ENCODE peak calls at places on chromosome 14, in four cellular contexts. M, X, C and U are unnamed samples.

GRCh38 chr14:22570132-22570949 is 18.7 kb downstream of the DAD1 start:
- DNase-seq in C (peak; percentile 89), X (peak; percentile 98), M (peak; percentile 78), U (peak; percentile 99)

GRCh38 chr14:55265197-55265596 is 6.0 kb upstream of the FBXO34 start:
- DNase-seq in M (no peak), X (peak; percentile 24), C (peak; percentile 12), U (no peak)

GRCh38 chr14:92513204-92513965 is at the start of gene RIN3:
- DNase-seq in X (peak; percentile 38), C (no peak), M (peak; percentile 46), U (no peak)

GRCh38 chr14:70871863-70872677 is 35.2 kb upstream of the PCNX1 start:
- DNase-seq in X (no peak), C (no peak), M (no peak), U (no peak)

GRCh38 chr14:78519863-78520262 is 349.7 kb downstream of the NRXN3 start:
- DNase-seq in X (peak; percentile 4), C (peak; percentile 42), M (no peak), U (no peak)

GRCh38 chr14:68395585-68395984 is 397.3 kb downstream of the ZFP36L1 start:
- DNase-seq in M (no peak), X (no peak), C (no peak), U (no peak)

GRCh38 chr14:60681271-60681670 is 32.0 kb upstream of the SIX1 start:
- DNase-seq in C (no peak), M (no peak), X (no peak), U (no peak)

GRCh38 chr14:44609201-44609600 is 102.1 kb upstream of the FSCB start:
- DNase-seq in M (no peak), X (no peak), C (no peak), U (no peak)

GRCh38 chr14:54976316-54976715 is 50.6 kb downstream of the WDHD1 start:
- DNase-seq in C (no peak), M (no peak), X (no peak), U (no peak)

GRCh38 chr14:91963465-91963864 is 16.0 kb upstream of the FBLN5 start:
- DNase-seq in M (no peak), C (no peak), X (no peak), U (no peak)

GRCh38 chr14:95818581-95818980 is 58.1 kb upstream of the TUNAR start:
- DNase-seq in C (no peak), M (no peak), X (no peak), U (no peak)

GRCh38 chr14:100891051-100891450 is 12.5 kb downstream of the RTL1 start:
- DNase-seq in X (no peak), C (no peak), M (no peak), U (no peak)

GRCh38 chr14:22226381-22226780 is 362.6 kb downstream of the DAD1 start:
- DNase-seq in X (no peak), M (no peak), C (peak; percentile 4), U (no peak)

GRCh38 chr14:72129283-72129682 is 197.1 kb downstream of the RGS6 start:
- DNase-seq in X (no peak), C (no peak), M (no peak), U (no peak)

GRCh38 chr14:95463173-95463901 is 53.1 kb downstream of the SYNE3 start:
- DNase-seq in X (no peak), M (no peak), C (no peak), U (no peak)

GRCh38 chr14:75689012-75689411 is 28.0 kb downstream of the TTLL5 start:
- DNase-seq in M (no peak), X (no peak), C (no peak), U (no peak)

GRCh38 chr14:32201816-32202467 is at the start of gene RNU6-7:
- DNase-seq in M (no peak), X (peak; percentile 61), C (peak; percentile 63), U (no peak)

GRCh38 chr14:28673056-28673455 is 93.5 kb upstream of the FOXG1 start:
- DNase-seq in C (no peak), X (no peak), M (no peak), U (no peak)

GRCh38 chr14:44461811-44462210 is 45.3 kb downstream of the FSCB start:
- DNase-seq in X (no peak), M (no peak), C (no peak), U (no peak)

GRCh38 chr14:27725482-27725881 is 1041.1 kb upstream of the FOXG1 start:
- DNase-seq in X (no peak), M (no peak), C (no peak), U (no peak)

GRCh38 chr14:64707661-64708060 is 3.4 kb downstream of the PLEKHG3 start:
- DNase-seq in C (no peak), M (peak; percentile 75), X (peak; percentile 81), U (no peak)
- TF ChIP-seq CHD4 in C (no peak), M (no peak), X (no peak), U (no peak)

GRCh38 chr14:67137744-67138371 is 51.4 kb upstream of the GARIN2 start:
- DNase-seq in X (no peak), C (peak; percentile 5), M (peak; percentile 11), U (no peak)
- TF ChIP-seq CHD4 in X (no peak), C (no peak), M (no peak), U (no peak)

GRCh38 chr14:34258318-34258717 is 203.7 kb downstream of the SPTSSA start:
- DNase-seq in C (no peak), M (peak; percentile 3), X (no peak), U (no peak)
- TF ChIP-seq CHD4 in C (no peak), M (no peak), X (no peak), U (no peak)

GRCh38 chr14:20790439-20791116 is 9.5 kb downstream of the RNASE6 start:
- DNase-seq in M (no peak), X (no peak), C (no peak), U (no peak)
- TF ChIP-seq CHD4 in M (no peak), X (no peak), C (no peak), U (no peak)

GRCh38 chr14:84021433-84021832 is 1508.5 kb upstream of the FLRT2 start:
- DNase-seq in M (no peak), C (no peak), X (no peak), U (no peak)

GRCh38 chr14:84024231-84024630 is 1505.7 kb upstream of the FLRT2 start:
- DNase-seq in X (no peak), C (no peak), M (no peak), U (no peak)

GRCh38 chr14:84029246-84029645 is 1500.7 kb upstream of the FLRT2 start:
- DNase-seq in X (no peak), C (no peak), M (no peak), U (no peak)

GRCh38 chr14:84028205-84028604 is 1501.7 kb upstream of the FLRT2 start:
- DNase-seq in M (no peak), X (no peak), C (no peak), U (no peak)

DNA sequence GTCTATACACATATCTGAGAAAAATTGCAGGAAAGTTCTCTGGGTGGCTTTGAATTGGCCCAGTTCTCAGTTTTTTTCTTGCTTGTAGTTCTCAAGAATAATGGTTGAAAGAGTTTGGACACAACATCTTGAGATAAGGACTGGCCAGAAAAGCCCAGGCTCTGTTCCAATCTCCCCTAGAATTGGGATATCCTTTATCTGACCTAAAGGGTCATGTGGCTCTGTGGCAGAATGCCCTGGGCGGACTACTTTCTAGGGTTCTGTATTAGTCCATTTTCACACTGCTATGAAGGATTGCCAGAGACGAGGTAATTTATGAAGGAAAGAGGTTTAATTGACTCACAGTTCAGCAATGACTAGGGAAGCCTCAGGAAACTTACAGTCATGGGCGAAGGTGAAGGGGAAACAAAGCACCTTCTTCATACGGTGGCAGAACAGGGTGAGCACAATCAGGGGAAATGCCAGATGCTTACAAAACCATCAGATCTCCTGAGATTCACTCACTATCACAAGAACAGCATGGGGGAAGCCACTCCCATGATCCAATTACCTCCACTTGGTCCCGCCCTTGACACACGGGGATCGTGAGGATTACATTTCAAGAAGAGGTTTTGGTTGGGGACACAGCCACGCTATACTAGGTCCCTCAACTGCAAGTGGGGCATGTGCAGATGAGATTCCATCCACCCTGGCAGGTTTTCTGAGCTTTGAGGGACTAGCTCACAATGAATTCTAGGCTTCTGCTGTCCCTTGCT is 1504.5 kb upstream of the FLRT2 start:
- DNase-seq in M (no peak), C (no peak), X (no peak), U (no peak)
- TF ChIP-seq CHD4 in M (no peak), C (no peak), X (no peak), U (no peak)